ENCODE peak calls at places on chromosomes 3 and 15, in six cellular contexts. E, F, W, V, D and Y are unnamed samples.

GRCh38 chr3:129441782-129442181 is 1.8 kb downstream of the IFT122 start:
- DNase-seq in D (no peak), W (no peak), F (no peak), E (no peak), V (no peak), Y (no peak)

GRCh38 chr3:50481992-50482391 is 21.4 kb downstream of the CACNA2D2 start:
- DNase-seq in D (no peak), W (no peak), E (peak), V (no peak), F (no peak), Y (no peak)

GRCh38 chr3:177633671-177634207 is 436.5 kb upstream of the TBL1XR1 start:
- DNase-seq in V (no peak), F (no peak), W (no peak), D (no peak), E (no peak), Y (no peak)

GRCh38 chr15:78921940-78922339 is 22.9 kb downstream of the CTSH start:
- DNase-seq in D (no peak), V (no peak), F (no peak), W (no peak), E (no peak), Y (no peak)

GRCh38 chr15:53586815-53587214 is 172.6 kb downstream of the WDR72 start:
- DNase-seq in F (no peak), W (no peak), D (peak), V (peak), E (peak), Y (no peak)

GRCh38 chr3:116030131-116030850 is 407.0 kb downstream of the GAP43 start:
- DNase-seq in W (no peak), D (no peak), F (no peak), E (no peak), V (no peak), Y (no peak)

GRCh38 chr3:157312366-157312745 is 124.3 kb upstream of the PTX3 start:
- DNase-seq in E (no peak), W (no peak), V (no peak), D (no peak), F (no peak), Y (no peak)

GRCh38 chr3:46089237-46090011 is 62.1 kb upstream of the XCR1 start:
- DNase-seq in E (peak), W (no peak), D (peak), V (peak), F (no peak), Y (no peak)

GRCh38 chr3:18302517-18302916 is 122.6 kb downstream of the SATB1 start:
- DNase-seq in V (peak), D (no peak), E (no peak), F (no peak), W (no peak), Y (no peak)

GRCh38 chr3:106167728-106168127 is 298.9 kb upstream of the CBLB start:
- DNase-seq in F (no peak), W (no peak), E (no peak), D (no peak), V (no peak), Y (no peak)
- H3K27ac ChIP-seq in F (no peak), W (no peak), E (no peak), D (no peak), V (no peak), Y (no peak)

DNA sequence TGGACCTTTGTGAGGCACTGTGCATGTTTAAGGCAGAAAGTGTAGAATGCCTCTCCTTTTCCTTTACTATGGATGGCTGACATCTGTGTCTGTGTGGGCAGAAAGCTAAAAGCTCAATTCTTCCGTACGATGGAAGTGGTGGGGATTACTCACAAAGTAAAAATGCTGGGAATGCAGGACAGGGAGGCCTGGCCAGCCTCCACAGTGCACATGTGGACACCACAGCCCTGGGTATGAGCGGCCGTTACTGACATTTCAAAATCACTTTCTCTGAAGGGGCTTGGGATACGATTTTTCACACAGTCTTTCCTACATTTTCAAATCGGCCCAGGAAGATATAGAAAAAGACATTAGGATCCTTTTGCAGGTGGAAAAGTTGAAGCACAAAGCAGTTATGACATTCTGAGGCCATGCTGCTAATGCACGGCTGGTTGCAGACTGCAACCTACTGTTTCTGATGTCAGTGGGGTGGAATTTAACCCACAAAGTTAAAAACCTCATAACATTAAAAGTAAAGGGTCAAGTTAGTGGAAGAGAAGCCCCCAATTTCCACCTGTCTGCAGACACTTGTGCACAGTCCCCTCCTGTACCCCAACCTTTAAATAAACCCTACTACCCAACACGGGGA is 27.9 kb downstream of the EHD4 start:
- DNase-seq in E (no peak), F (peak), W (no peak), D (no peak), V (peak), Y (no peak)
- H3K4me3 ChIP-seq in E (no peak), F (no peak), W (no peak), D (no peak), V (no peak), Y (no peak)

GRCh38 chr15:91426412-91426811 is 326.4 kb downstream of the SV2B start:
- DNase-seq in E (no peak), D (no peak), W (no peak), V (no peak), F (no peak), Y (no peak)

GRCh38 chr15:91435108-91435507 is 335.1 kb downstream of the SV2B start:
- DNase-seq in D (no peak), F (no peak), W (no peak), E (no peak), V (no peak), Y (no peak)

GRCh38 chr15:91431041-91431715 is 331.1 kb downstream of the SV2B start:
- DNase-seq in V (no peak), F (no peak), W (no peak), E (no peak), D (no peak), Y (no peak)

GRCh38 chr15:91424001-91424400 is 323.9 kb downstream of the SV2B start:
- DNase-seq in D (no peak), E (no peak), W (no peak), F (no peak), V (no peak), Y (peak)

GRCh38 chr15:91429973-91430372 is 329.9 kb downstream of the SV2B start:
- DNase-seq in V (no peak), E (no peak), F (no peak), W (no peak), D (no peak), Y (no peak)
- TF ChIP-seq CTCF in V (no peak), E (no peak), F (no peak), W (no peak), D (no peak), Y (no peak)

GRCh38 chr15:89117790-89118189 is 29.5 kb downstream of the ABHD2 start:
- DNase-seq in F (no peak), V (no peak), W (no peak), D (no peak), E (no peak), Y (no peak)
- H3K27ac ChIP-seq in F (no peak), V (peak), W (peak), D (peak), E (peak), Y (peak)

GRCh38 chr3:28576590-28577220 is 228.1 kb upstream of the AZI2 start:
- DNase-seq in V (no peak), W (no peak), D (no peak), F (no peak), E (no peak), Y (no peak)
- H3K4me3 ChIP-seq in V (peak), W (peak), D (peak), F (no peak), E (peak), Y (peak)

GRCh38 chr15:42984534-42985034 is 64.0 kb upstream of the TTBK2 start:
- DNase-seq in D (no peak), E (no peak), W (no peak), F (no peak), V (no peak), Y (no peak)
- TF ChIP-seq CTCF in D (no peak), E (no peak), W (no peak), F (no peak), V (no peak), Y (peak)

GRCh38 chr3:4984511-4984864 is 5.3 kb downstream of the BHLHE40 start:
- DNase-seq in F (no peak), D (no peak), W (no peak), E (no peak), V (no peak), Y (no peak)

GRCh38 chr3:4986611-4987373 is 7.6 kb downstream of the BHLHE40 start:
- DNase-seq in F (peak), E (peak), V (peak), W (peak), D (peak), Y (peak)

GRCh38 chr3:4987374-4988296 is 8.4 kb downstream of the BHLHE40 start:
- DNase-seq in W (no peak), D (no peak), V (no peak), F (no peak), E (no peak), Y (no peak)

GRCh38 chr3:4985330-4986174 is 6.3 kb downstream of the BHLHE40 start:
- DNase-seq in W (peak), F (peak), V (peak), E (no peak), D (peak), Y (peak)

GRCh38 chr3:4986175-4986610 is 7.0 kb downstream of the BHLHE40 start:
- DNase-seq in D (no peak), F (no peak), W (no peak), V (peak), E (no peak), Y (no peak)
- H3K27ac ChIP-seq in D (peak), F (peak), W (peak), V (peak), E (peak), Y (peak)

DNA sequence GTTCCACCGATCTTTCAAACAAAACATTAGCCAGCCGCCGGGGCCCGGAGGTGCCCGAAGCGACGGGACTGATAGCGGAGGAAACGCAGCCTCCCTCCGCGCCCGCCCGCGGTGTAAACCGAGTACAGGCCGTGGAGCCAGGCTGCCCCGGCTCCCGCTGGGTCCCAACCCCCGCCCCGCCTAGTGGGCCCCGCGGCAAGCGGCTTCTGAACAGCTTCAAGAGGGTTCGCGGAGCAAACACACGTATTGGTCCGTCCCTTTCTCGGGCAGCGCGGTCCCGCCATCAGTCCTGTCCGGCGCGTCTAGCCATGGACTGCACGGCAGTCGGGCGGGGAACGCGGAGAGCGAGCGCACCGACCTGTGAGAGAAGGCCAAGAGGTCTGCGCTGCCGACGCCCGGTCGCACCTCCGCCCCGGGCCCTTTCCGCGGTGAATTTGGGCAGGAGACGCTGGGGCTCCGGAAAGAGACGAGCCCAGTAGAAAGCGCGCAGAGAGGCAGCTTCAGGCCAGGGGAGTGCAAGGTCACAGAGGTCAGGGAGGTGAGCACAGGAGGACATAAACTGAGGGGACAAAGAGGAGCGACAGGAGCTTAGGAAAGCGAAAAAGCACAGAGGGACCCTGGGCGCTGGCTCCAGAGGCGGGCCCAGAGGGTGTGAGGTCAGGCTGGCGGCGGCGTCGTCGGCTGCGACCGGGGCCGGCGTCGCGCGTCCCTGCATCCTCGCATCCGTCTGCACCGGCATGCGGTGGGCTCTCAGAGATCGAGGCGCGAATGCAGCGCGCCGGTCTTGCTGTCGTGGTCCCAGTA is 1.9 kb downstream of the FOXL2 start:
- DNase-seq in D (no peak), W (no peak), E (no peak), V (peak), F (peak), Y (no peak)
- H3K4me3 ChIP-seq in D (no peak), W (peak), E (peak), V (no peak), F (peak), Y (no peak)

GRCh38 chr15:41018534-41018933 is 65.3 kb downstream of the CHAC1 start:
- DNase-seq in D (peak), V (peak), W (no peak), F (no peak), E (no peak), Y (no peak)
- TF ChIP-seq CTCF in D (no peak), V (peak), W (no peak), F (no peak), E (peak), Y (peak)